ENCODE peak calls at places on chromosomes 13 and 19, in nine cellular contexts. G is keratinocyte, O is thoracic aorta, K is adrenal gland, L is upper lobe of left lung, Q is prostate gland, S is IMR-90, F is fibroblast of the aortic adventitia, E is left ventricle myocardium inferior. T is an unnamed sample.

GRCh38 chr19:50639121-50640112 is at the start of gene SYT3:
- DNase-seq in G (no peak), O (no peak), K (peak), L (peak), Q (peak), S (peak), F (peak), E (peak), T (no peak)

GRCh38 chr19:30228726-30229523 is 143.3 kb upstream of the ZNF536 start:
- DNase-seq in G (no peak), O (no peak), K (no peak), L (no peak), Q (no peak), S (peak), F (peak), E (no peak), T (no peak)

GRCh38 chr13:24741016-24741662 is 22.8 kb upstream of the RNF17 start:
- DNase-seq in G (no peak), O (no peak), K (no peak), L (no peak), Q (no peak), S (no peak), F (no peak), E (no peak), T (no peak)

GRCh38 chr13:35700661-35701060 is 224.2 kb upstream of the MAB21L1 start:
- DNase-seq in G (no peak), O (no peak), K (no peak), L (no peak), Q (no peak), S (peak), F (peak), E (no peak), T (no peak)

GRCh38 chr19:42140125-42140754 is 8.0 kb upstream of the POU2F2 start:
- DNase-seq in G (no peak), O (no peak), K (peak), L (peak), Q (no peak), S (peak), F (peak), E (peak), T (no peak)

GRCh38 chr19:31154021-31154420 is 195.2 kb downstream of the TSHZ3 start:
- DNase-seq in G (peak), O (no peak), K (no peak), L (no peak), Q (peak), S (peak), F (peak), E (no peak), T (no peak)

GRCh38 chr13:52686381-52686780 is 33.7 kb downstream of the SUGT1 start:
- DNase-seq in G (no peak), O (no peak), K (no peak), L (no peak), Q (no peak), S (no peak), F (no peak), E (no peak), T (no peak)

GRCh38 chr13:38763446-38764381 is 76.8 kb downstream of the FREM2 start:
- DNase-seq in G (no peak), O (no peak), K (peak), L (peak), Q (no peak), S (peak), F (peak), E (no peak), T (no peak)

GRCh38 chr13:30971575-30971974 is 39.1 kb downstream of the TEX26 start:
- DNase-seq in G (no peak), O (no peak), K (no peak), L (no peak), Q (no peak), S (peak), F (peak), E (no peak), T (no peak)

GRCh38 chr19:52943884-52944643 is 18.6 kb downstream of the ZNF816 start:
- DNase-seq in G (no peak), O (no peak), K (no peak), L (no peak), Q (peak), S (no peak), F (no peak), E (no peak), T (no peak)

GRCh38 chr19:10269333-10270179 is 1.4 kb upstream of the ICAM1 start:
- DNase-seq in G (no peak), O (no peak), K (peak), L (peak), Q (peak), S (peak), F (peak), E (peak), T (no peak)

GRCh38 chr13:41457589-41458186 is 338 bp downstream of the RGCC start:
- DNase-seq in G (no peak), O (no peak), K (no peak), L (no peak), Q (no peak), S (no peak), F (no peak), E (peak), T (no peak)

GRCh38 chr13:94660695-94661324 is 51.5 kb downstream of the SOX21 start:
- DNase-seq in G (no peak), O (no peak), K (no peak), L (no peak), Q (no peak), S (peak), F (peak), E (no peak), T (no peak)

GRCh38 chr13:41111454-41111853 is 21.1 kb downstream of the KBTBD6 start:
- DNase-seq in G (no peak), O (no peak), K (peak), L (no peak), Q (no peak), S (peak), F (no peak), E (no peak), T (no peak)

GRCh38 chr13:101673360-101674105 is 221.1 kb downstream of the ITGBL1 start:
- DNase-seq in G (no peak), O (no peak), K (no peak), L (no peak), Q (no peak), S (no peak), F (no peak), E (no peak), T (no peak)

GRCh38 chr13:99313473-99313872 is 6.3 kb upstream of the GPR183 start:
- DNase-seq in G (no peak), O (no peak), K (no peak), L (no peak), Q (no peak), S (no peak), F (no peak), E (no peak), T (no peak)

GRCh38 chr19:10852941-10853340 is 4.7 kb downstream of the C19orf38 start:
- DNase-seq in G (no peak), O (no peak), K (no peak), L (no peak), Q (no peak), S (no peak), F (no peak), E (no peak), T (no peak)

GRCh38 chr13:108980237-108980636 is 350.8 kb downstream of the MYO16 start:
- DNase-seq in G (no peak), O (no peak), K (no peak), L (no peak), Q (peak), S (no peak), F (no peak), E (no peak), T (no peak)
- H3K4me3 ChIP-seq in G (no peak), O (peak), K (no peak), L (no peak), Q (no peak), S (no peak), F (no peak), E (no peak), T (no peak)

GRCh38 chr13:113084943-113085540 is 20.5 kb upstream of the F7 start:
- DNase-seq in G (no peak), O (no peak), K (no peak), L (no peak), Q (no peak), S (no peak), F (no peak), E (no peak), T (no peak)

GRCh38 chr13:113083402-113084061 is 22.1 kb upstream of the F7 start:
- DNase-seq in G (no peak), O (no peak), K (no peak), L (peak), Q (peak), S (peak), F (peak), E (peak), T (no peak)

GRCh38 chr13:113086031-113086750 is 19.4 kb upstream of the F7 start:
- DNase-seq in G (no peak), O (no peak), K (no peak), L (no peak), Q (no peak), S (peak), F (no peak), E (no peak), T (no peak)

GRCh38 chr13:113083022-113083373 is 22.6 kb upstream of the F7 start:
- DNase-seq in G (no peak), O (no peak), K (no peak), L (no peak), Q (no peak), S (no peak), F (no peak), E (no peak), T (no peak)

GRCh38 chr13:113084094-113084942 is 21.3 kb upstream of the F7 start:
- DNase-seq in G (no peak), O (no peak), K (no peak), L (no peak), Q (no peak), S (no peak), F (no peak), E (no peak), T (no peak)
- TF ChIP-seq CTCF in G (no peak), O (no peak), K (no peak), L (no peak), Q (peak), S (no peak), F (peak), E (no peak), T (peak)

GRCh38 chr19:47996230-47996727 is 1.8 kb downstream of the ELSPBP1 start:
- DNase-seq in G (no peak), O (no peak), K (no peak), L (no peak), Q (no peak), S (no peak), F (no peak), E (no peak), T (no peak)

GRCh38 chr19:47992070-47992469 is at the start of gene BSPH1:
- DNase-seq in G (no peak), O (no peak), K (no peak), L (no peak), Q (no peak), S (no peak), F (no peak), E (no peak), T (no peak)

GRCh38 chr19:47994209-47994802 is at the start of gene ELSPBP1:
- DNase-seq in G (no peak), O (no peak), K (no peak), L (no peak), Q (no peak), S (no peak), F (no peak), E (no peak), T (no peak)

GRCh38 chr19:47991191-47991808 is 670 bp downstream of the BSPH1 start:
- DNase-seq in G (no peak), O (no peak), K (no peak), L (no peak), Q (no peak), S (no peak), F (no peak), E (no peak), T (no peak)
- H3K4me3 ChIP-seq in G (no peak), O (no peak), K (no peak), L (no peak), Q (no peak), S (no peak), F (no peak), E (no peak), T (no peak)

GRCh38 chr13:46726347-46726746 is 70.6 kb downstream of the ESD start:
- DNase-seq in G (no peak), O (no peak), K (no peak), L (no peak), Q (no peak), S (no peak), F (no peak), E (no peak), T (no peak)

GRCh38 chr13:46731535-46731934 is 65.4 kb downstream of the ESD start:
- DNase-seq in G (no peak), O (no peak), K (no peak), L (no peak), Q (no peak), S (no peak), F (no peak), E (no peak), T (no peak)

DNA sequence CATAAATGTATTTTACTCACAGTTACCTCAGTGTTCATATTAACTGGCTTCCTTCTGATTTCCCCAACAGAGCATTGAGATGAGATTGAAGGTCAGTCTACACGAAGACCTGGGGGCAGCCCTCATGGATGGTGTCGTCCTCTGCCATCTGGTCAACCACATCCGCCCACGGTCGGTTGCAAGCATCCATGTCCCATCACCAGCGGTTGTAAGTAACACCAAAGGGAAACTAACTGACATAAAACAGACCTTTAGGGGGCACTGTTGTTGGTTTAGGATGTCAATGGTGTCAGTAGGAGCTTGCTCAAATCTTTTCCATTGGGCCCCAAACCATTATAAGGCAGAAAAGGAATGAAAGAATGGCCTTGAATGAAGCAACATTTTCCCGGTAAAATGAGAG is 68.2 kb downstream of the ESD start:
- DNase-seq in G (no peak), O (no peak), K (no peak), L (no peak), Q (no peak), S (no peak), F (no peak), E (no peak), T (no peak)
- TF ChIP-seq CTCF in G (peak), O (no peak), K (no peak), L (no peak), Q (no peak), S (peak), F (no peak), E (no peak), T (peak)

GRCh38 chr19:39846678-39847486 is 703 bp upstream of the FBL start:
- DNase-seq in G (no peak), O (no peak), K (no peak), L (no peak), Q (no peak), S (no peak), F (peak), E (no peak), T (no peak)
- H3K4me3 ChIP-seq in G (peak), O (peak), K (no peak), L (peak), Q (peak), S (peak), F (peak), E (peak), T (peak)

GRCh38 chr19:45960595-45961235 is 12.9 kb downstream of the NOVA2 start:
- DNase-seq in G (no peak), O (no peak), K (no peak), L (no peak), Q (no peak), S (no peak), F (no peak), E (no peak), T (no peak)
- TF ChIP-seq CTCF in G (peak), O (no peak), K (no peak), L (no peak), Q (no peak), S (no peak), F (no peak), E (no peak), T (no peak)

GRCh38 chr13:76438050-76438449 is 448.2 kb downstream of the KCTD12 start:
- DNase-seq in G (no peak), O (no peak), K (no peak), L (no peak), Q (no peak), S (peak), F (no peak), E (no peak), T (no peak)

DNA sequence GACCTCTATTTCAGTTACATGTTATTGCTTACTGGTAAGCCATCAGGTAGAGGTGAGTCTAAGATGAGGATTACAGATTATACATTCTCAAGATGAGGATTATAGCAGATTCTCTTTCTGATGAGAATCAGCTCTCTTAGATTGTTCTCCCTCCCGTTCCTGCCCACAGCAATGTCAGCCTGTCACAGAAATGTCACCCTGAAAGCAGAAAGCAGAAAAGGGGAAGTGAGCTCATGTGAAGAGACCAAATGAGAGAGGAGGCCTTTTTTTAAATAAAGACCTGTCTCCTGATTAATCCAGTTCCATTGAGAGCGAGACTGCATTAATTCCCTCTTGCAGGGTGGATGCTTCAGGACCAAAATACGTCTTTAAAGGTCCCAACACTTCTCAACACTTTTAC is 445.6 kb downstream of the KCTD12 start:
- DNase-seq in G (no peak), O (no peak), K (no peak), L (no peak), Q (no peak), S (no peak), F (no peak), E (no peak), T (no peak)
- H3K4me3 ChIP-seq in G (no peak), O (no peak), K (no peak), L (no peak), Q (no peak), S (no peak), F (no peak), E (no peak), T (no peak)

GRCh38 chr19:48997972-48998371 is 4.3 kb downstream of the RUVBL2 start:
- DNase-seq in G (no peak), O (no peak), K (no peak), L (peak), Q (no peak), S (peak), F (peak), E (no peak), T (no peak)
- TF ChIP-seq CTCF in G (peak), O (no peak), K (peak), L (no peak), Q (no peak), S (peak), F (peak), E (peak), T (peak)

DNA sequence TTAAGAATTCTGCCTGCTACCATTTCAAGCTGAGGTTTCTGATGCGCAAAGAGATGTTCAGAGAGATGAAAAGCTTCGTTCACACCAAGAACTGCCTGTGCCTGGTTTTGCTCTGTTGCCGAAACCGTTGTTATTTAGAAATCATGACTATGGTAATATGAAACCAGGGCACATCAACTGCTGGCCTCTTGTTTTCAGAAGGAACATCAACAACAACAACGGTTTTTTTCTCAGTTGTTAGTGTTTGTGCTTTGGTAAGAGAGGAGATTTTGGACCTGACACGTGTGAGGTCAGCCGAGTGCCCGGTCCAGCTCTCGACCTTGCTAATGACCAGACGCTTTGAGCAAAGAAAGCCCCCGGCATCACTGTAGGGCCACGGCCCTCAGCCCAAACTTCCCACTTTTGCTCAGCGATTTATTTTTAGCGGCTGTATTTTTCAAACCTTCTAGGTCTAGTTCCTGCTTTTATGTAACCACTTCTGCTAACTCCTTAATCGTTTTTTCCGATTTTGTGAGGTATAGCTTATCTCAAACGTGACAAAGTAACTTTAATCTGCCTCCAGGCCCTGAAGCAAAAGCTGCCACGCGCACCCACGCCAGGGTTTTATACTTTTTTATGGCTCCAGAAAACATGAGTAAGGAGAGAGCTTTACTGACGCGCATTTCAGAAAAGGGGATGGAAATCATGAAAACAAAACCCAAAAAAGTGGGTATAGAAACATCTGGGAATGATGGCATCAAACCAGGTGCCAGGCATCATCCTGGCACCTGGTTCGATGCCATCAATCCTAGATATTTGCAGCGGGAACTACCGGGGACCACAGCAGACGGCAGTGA is 42.0 kb downstream of the KLF2 start:
- DNase-seq in G (no peak), O (no peak), K (no peak), L (no peak), Q (no peak), S (no peak), F (no peak), E (no peak), T (no peak)
- H3K4me3 ChIP-seq in G (no peak), O (peak), K (no peak), L (no peak), Q (no peak), S (no peak), F (no peak), E (no peak), T (no peak)